ENCODE peak calls at places on chromosome 11, in ten cellular contexts. S is esophagus squamous epithelium; Z is heart right ventricle; Q is breast epithelium; R is osteoblast; A is mesendoderm; L is naive thymus-derived CD4-positive, alpha-beta T cell; I is CD8-positive, alpha-beta memory T cell; P is GM23248; U is HCT116. O is an unnamed sample. For H3K27me3, the result is how much of the 10 kb centered on the place peaks cover.

GRCh38 chr11:134893810-134894685 is 482.0 kb upstream of the B3GAT1 start:
- DNase-seq in I (no peak), L (no peak), A (no peak), Q (no peak), R (no peak), S (no peak), P (no peak), Z (no peak), U (no peak), O (no peak)

GRCh38 chr11:45659031-45659817 is 6.2 kb downstream of the CHST1 start:
- DNase-seq in A (no peak), P (peak), L (no peak), S (no peak), U (no peak), R (peak), Q (no peak), I (no peak), Z (no peak), O (no peak)

GRCh38 chr11:119671048-119671447 is 58.0 kb downstream of the NECTIN1 start:
- DNase-seq in Q (no peak), A (no peak), S (no peak), I (no peak), Z (peak), U (no peak), P (no peak), L (no peak), R (peak), O (no peak)

GRCh38 chr11:44623716-44624491 is 58.4 kb downstream of the CD82 start:
- DNase-seq in I (no peak), Z (no peak), Q (peak), S (no peak), P (no peak), L (no peak), U (no peak), A (no peak), R (peak), O (peak)

GRCh38 chr11:45489281-45489906 is 176.0 kb downstream of the CHST1 start:
- DNase-seq in S (no peak), I (no peak), A (peak), U (no peak), L (no peak), R (no peak), P (no peak), Q (no peak), Z (no peak), O (peak)

GRCh38 chr11:131195801-131196517 is 174.5 kb upstream of the NTM start:
- DNase-seq in R (no peak), Q (peak), A (no peak), P (peak), I (no peak), L (no peak), S (no peak), U (no peak), Z (peak), O (no peak)

GRCh38 chr11:114081641-114082414 is 22.3 kb downstream of the ZBTB16 start:
- DNase-seq in P (peak), Q (no peak), Z (no peak), S (no peak), U (no peak), A (no peak), I (no peak), L (no peak), R (peak), O (no peak)

GRCh38 chr11:30358569-30358968 is 35.7 kb downstream of the ARL14EP start:
- DNase-seq in S (no peak), P (no peak), Z (peak), I (no peak), A (no peak), U (no peak), R (peak), Q (no peak), L (no peak), O (no peak)

GRCh38 chr11:31809857-31810778 is 1.0 kb downstream of the PAX6 start:
- DNase-seq in A (peak), Q (no peak), P (peak), L (no peak), Z (no peak), U (no peak), R (peak), S (no peak), I (no peak), O (peak)

GRCh38 chr11:31487848-31488247 is 21.6 kb downstream of the IMMP1L start:
- DNase-seq in U (peak), Z (no peak), I (no peak), S (no peak), Q (no peak), L (no peak), R (peak), P (peak), A (peak), O (no peak)

GRCh38 chr11:119361961-119362725 is 15.6 kb upstream of the MFRP start:
- DNase-seq in I (no peak), U (no peak), S (no peak), Z (no peak), L (no peak), R (no peak), P (no peak), Q (no peak), A (no peak), O (no peak)

GRCh38 chr11:1917523-1918435 is 1.7 kb upstream of the TNNT3 start:
- DNase-seq in I (no peak), S (no peak), A (peak), Z (no peak), L (no peak), Q (no peak), U (no peak), R (peak), P (peak), O (peak)

GRCh38 chr11:103529217-103529684 is 420.0 kb downstream of the DYNC2H1 start:
- DNase-seq in R (peak), P (peak), Q (no peak), U (no peak), S (no peak), A (peak), L (no peak), I (no peak), Z (no peak), O (no peak)

GRCh38 chr11:64120951-64121569 is 44.9 kb downstream of the MACROD1 start:
- DNase-seq in I (no peak), P (peak), L (no peak), R (peak), A (no peak), S (no peak), U (no peak), Q (peak), Z (peak), O (no peak)

GRCh38 chr11:94545641-94546470 is 2.1 kb downstream of the FUT4 start:
- DNase-seq in R (peak), Q (no peak), S (no peak), U (no peak), I (no peak), A (no peak), P (peak), L (no peak), Z (no peak), O (peak)

GRCh38 chr11:64742940-64743590 is 877 bp downstream of the RASGRP2 start:
- DNase-seq in S (no peak), Z (peak), R (peak), P (peak), L (peak), U (no peak), A (peak), Q (no peak), I (peak), O (peak)

GRCh38 chr11:126816655-126817054 is 183.9 kb downstream of the KIRREL3 start:
- DNase-seq in A (peak), P (peak), U (no peak), I (no peak), S (no peak), L (no peak), Z (no peak), R (no peak), Q (no peak), O (no peak)

GRCh38 chr11:106413222-106413621 is 335.8 kb downstream of the AASDHPPT start:
- DNase-seq in S (no peak), R (no peak), L (no peak), U (no peak), P (no peak), I (no peak), Z (no peak), A (no peak), Q (no peak), O (no peak)

GRCh38 chr11:118304227-118304808 is at the start of gene CD3E:
- DNase-seq in Z (no peak), S (no peak), P (no peak), L (no peak), R (no peak), A (no peak), U (no peak), I (peak), Q (no peak), O (no peak)

GRCh38 chr11:72353861-72354260 is 80.5 kb downstream of the CLPB start:
- DNase-seq in Q (no peak), U (no peak), R (no peak), A (peak), P (peak), Z (no peak), S (no peak), I (no peak), L (no peak), O (peak)

GRCh38 chr11:79030448-79030847 is 410.4 kb downstream of the TENM4 start:
- DNase-seq in S (no peak), U (no peak), L (no peak), Z (no peak), A (no peak), I (no peak), R (no peak), P (no peak), Q (no peak), O (no peak)

GRCh38 chr11:79028214-79028613 is 412.6 kb downstream of the TENM4 start:
- DNase-seq in S (no peak), I (no peak), P (no peak), Z (no peak), A (no peak), Q (no peak), R (no peak), L (no peak), U (no peak), O (no peak)

GRCh38 chr11:79025097-79025496 is 415.7 kb downstream of the TENM4 start:
- DNase-seq in Q (no peak), Z (no peak), A (no peak), U (no peak), S (no peak), P (no peak), L (no peak), I (no peak), R (no peak), O (no peak)

GRCh38 chr11:79025622-79026021 is 415.2 kb downstream of the TENM4 start:
- DNase-seq in S (no peak), R (no peak), P (no peak), L (no peak), A (peak), I (no peak), Q (no peak), U (no peak), Z (no peak), O (peak)

GRCh38 chr11:79026803-79027445 is 413.9 kb downstream of the TENM4 start:
- DNase-seq in U (no peak), A (no peak), I (no peak), Q (no peak), L (no peak), R (no peak), Z (no peak), P (peak), S (no peak), O (no peak)
- H3K4me3 ChIP-seq in U (no peak), A (no peak), I (no peak), Q (no peak), L (no peak), R (no peak), Z (no peak), P (no peak), S (no peak), O (no peak)

GRCh38 chr11:132790466-132790865 is 741.8 kb downstream of the OPCML start:
- DNase-seq in I (no peak), Q (no peak), S (no peak), R (no peak), A (no peak), Z (no peak), P (no peak), L (no peak), U (no peak), O (no peak)
- H3K27me3 ChIP-seq in I (under half), Q (under half), S (under half), R (under half), A (under half), Z (under half), P (under half), L (under half), U (under half), O (under half)

DNA sequence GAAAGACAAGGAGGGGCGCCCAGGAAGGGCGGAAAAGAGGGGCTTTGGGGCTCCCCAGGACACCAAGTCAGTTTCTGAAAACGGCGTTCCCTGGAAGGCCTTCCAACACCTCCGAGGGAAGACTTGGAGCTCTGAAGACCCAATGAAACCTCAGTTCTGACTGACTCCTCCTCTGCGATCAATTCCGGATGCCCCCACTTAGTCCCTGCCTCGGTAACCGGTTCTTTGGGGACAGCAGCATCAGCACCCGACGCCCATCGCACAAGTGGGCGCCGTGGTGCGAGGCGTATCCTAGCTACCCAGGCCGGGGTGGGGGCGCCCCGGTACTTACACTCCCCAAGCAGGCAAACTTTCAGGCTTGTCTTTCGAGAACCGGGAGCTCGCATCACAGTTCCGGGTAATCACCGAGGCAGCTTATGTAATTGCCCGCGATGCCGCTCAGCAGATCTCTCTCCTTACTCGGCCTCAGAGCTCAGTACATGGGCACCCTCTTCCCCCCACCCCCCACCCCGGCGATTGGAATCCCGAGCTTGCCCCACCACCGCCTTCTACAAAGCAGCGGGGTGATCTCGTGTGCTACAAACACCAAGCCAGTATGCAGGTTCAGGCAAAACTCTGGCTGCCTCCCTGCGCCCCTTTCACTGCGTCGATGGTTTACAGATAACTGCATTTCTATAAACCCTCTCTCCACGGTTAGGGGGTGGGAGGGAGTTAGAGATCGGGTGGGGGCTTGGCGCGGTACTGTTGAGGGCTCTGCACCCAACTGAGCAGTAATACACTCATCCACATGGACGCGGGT is 2.0 kb downstream of the TENM4 start:
- DNase-seq in Q (no peak), L (no peak), R (peak), U (no peak), S (no peak), I (no peak), P (peak), Z (peak), A (peak), O (peak)
- H3K4me3 ChIP-seq in Q (peak), L (no peak), R (peak), U (no peak), S (peak), I (no peak), P (peak), Z (peak), A (peak), O (peak)

GRCh38 chr11:66595245-66595904 is 2.4 kb downstream of the CCS start:
- DNase-seq in P (peak), Q (no peak), I (no peak), Z (peak), A (no peak), L (no peak), R (peak), S (no peak), U (no peak), O (no peak)
- H3K27me3 ChIP-seq in P (under half), Q (under half), I (under half), Z (under half), A (under half), L (under half), R (under half), S (under half), U (under half), O (under half)

GRCh38 chr11:6388747-6389146 is 1.5 kb upstream of the SMPD1 start:
- DNase-seq in Q (no peak), A (no peak), R (no peak), U (no peak), L (no peak), I (no peak), Z (no peak), P (no peak), S (no peak), O (no peak)
- H3K4me3 ChIP-seq in Q (no peak), A (no peak), R (no peak), U (no peak), L (no peak), I (no peak), Z (no peak), P (no peak), S (no peak), O (no peak)

DNA sequence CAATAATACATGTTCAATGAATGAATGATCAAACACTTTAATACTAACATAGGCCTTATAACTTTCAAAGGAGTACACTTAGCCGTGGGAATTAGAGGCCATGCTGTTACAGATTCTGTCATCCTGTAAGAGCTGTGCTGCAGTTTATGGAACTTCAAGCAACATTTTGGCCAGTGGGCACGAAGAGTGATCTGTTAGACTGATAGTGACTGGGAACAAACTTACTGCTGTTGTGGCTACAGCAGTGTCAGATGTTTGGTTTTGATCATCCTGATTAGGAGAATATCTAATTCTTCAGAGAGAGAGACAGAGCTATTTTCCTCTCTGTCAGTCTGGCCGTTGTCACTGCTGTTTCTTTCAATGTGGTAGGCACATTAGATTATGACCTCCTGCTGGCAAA is 348.9 kb downstream of the NELL1 start:
- DNase-seq in S (no peak), Z (no peak), U (no peak), R (no peak), I (no peak), P (no peak), A (peak), Q (no peak), L (no peak), O (no peak)
- H3K27me3 ChIP-seq in S (under half), Z (under half), U (under half), R (under half), I (under half), P (under half), A (under half), Q (under half), L (under half), O (under half)

GRCh38 chr11:125110506-125110905 is 920 bp downstream of the TMEM218 start:
- DNase-seq in I (no peak), L (no peak), P (peak), U (no peak), Q (no peak), Z (no peak), R (no peak), A (peak), S (no peak), O (no peak)
- H3K4me3 ChIP-seq in I (no peak), L (no peak), P (peak), U (peak), Q (peak), Z (peak), R (peak), A (no peak), S (peak), O (peak)

DNA sequence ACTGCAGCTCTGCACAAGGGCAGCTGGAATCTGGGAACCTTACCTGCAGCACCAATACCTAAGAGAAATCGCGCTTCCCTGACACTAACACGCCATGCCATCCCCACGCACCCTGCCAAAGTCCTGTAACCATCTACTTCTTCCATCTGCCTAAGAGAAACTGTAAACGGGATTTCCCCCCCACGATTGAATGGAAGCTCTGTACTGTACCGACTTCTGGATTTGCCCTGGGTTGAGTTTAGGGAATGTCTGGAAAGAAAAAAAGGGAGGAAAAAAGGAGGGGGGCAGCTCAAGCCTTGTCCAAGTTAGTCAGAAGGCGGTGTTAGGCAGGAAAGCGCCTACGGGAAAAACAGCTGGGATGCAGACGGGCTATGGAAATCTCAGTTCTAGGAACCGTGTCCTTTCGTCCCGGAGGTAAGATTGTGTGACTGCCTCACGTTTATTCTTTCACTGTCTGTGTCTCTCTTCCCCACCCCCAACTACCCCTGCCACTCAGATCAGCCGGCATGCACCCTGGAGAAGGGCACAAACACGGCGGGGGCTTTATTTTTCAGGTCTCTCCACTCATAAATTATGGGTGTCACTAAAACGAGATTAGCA is 125.5 kb upstream of the C11orf58 start:
- DNase-seq in Z (peak), L (no peak), P (peak), Q (no peak), U (no peak), S (no peak), A (peak), R (peak), I (no peak), O (peak)
- H3K27me3 ChIP-seq in Z (under half), L (under half), P (half or more), Q (half or more), U (under half), S (half or more), A (under half), R (half or more), I (under half), O (half or more)

DNA sequence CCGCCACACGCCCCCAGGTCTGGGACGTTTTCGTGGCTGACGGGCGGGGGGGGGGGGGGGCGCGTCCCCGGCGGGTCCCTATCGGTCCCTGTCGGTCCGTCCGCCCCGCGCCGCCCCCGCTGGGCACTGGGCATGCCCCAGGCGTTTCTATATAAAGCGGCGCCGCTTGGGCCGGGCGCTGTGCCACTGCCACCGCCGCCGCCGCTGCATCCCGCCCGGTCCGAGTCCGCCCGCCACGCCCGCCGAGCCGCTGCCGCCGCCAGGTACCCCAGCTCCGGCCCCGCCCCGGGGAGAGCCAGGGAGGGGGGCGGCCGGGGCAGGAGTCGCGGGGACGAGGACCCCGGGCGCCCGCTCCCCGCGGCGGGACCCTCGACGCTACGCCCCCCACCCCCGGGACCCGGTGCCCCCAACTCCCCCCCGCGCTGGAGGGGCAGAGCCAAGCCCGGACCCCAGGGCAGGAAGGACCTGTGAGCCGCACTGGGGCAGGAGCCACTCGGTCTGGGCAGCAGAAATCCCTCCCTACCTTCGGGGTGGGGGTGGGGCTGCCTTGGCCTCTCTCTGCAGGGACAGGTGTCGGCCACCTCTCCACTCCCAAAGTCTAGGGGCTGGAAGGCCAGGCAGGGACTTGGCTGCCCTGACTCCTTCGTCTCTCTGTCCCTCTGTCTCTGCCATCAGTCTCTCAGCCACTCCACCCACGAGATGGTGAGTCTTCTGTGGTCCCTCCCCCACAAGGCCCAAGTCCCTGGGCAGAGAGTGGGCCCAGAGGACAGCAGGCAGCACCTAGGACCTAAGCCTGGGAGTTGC is at the start of gene CARNS1:
- DNase-seq in S (no peak), P (peak), I (no peak), Q (no peak), Z (no peak), A (peak), L (no peak), R (no peak), U (no peak), O (peak)
- H3K4me3 ChIP-seq in S (peak), P (no peak), I (peak), Q (peak), Z (peak), A (no peak), L (peak), R (peak), U (peak), O (peak)

GRCh38 chr11:35523351-35523768 is 2.1 kb downstream of the PAMR1 start:
- DNase-seq in R (no peak), U (no peak), I (no peak), A (no peak), Z (no peak), L (no peak), Q (no peak), P (peak), S (no peak), O (no peak)
- H3K27me3 ChIP-seq in R (under half), U (half or more), I (under half), A (under half), Z (under half), L (under half), Q (under half), P (under half), S (under half), O (under half)

O was measured in H7.